ENCODE peak calls at places on chromosomes 5 and 9, in four cellular contexts. R, Z, O and G are unnamed samples.
A peak's percentile ranks its signal among the peaks of the same experiment; 100 is the strongest.

GRCh38 chr9:133656211-133657119 is 20.3 kb downstream of the DBH start:
- DNase-seq in Z (no peak), O (no peak), R (no peak), G (no peak)

GRCh38 chr9:34125681-34126206 is 754 bp downstream of the DCAF12 start:
- DNase-seq in Z (peak; percentile 48), R (peak; percentile 47), O (peak; percentile 5), G (no peak)

GRCh38 chr5:93607367-93608258 is 24.6 kb downstream of the NR2F1 start:
- DNase-seq in R (peak; percentile 58), Z (peak; percentile 45), O (peak; percentile 47), G (peak; percentile 44)

GRCh38 chr5:155475318-155475717 is 461.8 kb downstream of the KIF4B start:
- DNase-seq in O (no peak), Z (no peak), R (no peak), G (no peak)

GRCh38 chr5:143646961-143647360 is 165.0 kb upstream of the HMHB1 start:
- DNase-seq in O (no peak), R (no peak), Z (no peak), G (no peak)

GRCh38 chr5:162068412-162068811 is 839 bp downstream of the GABRG2 start:
- DNase-seq in R (peak; percentile 1), O (peak; percentile 54), Z (peak; percentile 69), G (no peak)

GRCh38 chr5:33840927-33841547 is 50.8 kb downstream of the ADAMTS12 start:
- DNase-seq in Z (no peak), R (no peak), O (no peak), G (no peak)

GRCh38 chr9:6855860-6856259 is 98.1 kb downstream of the KDM4C start:
- DNase-seq in Z (no peak), R (no peak), O (no peak), G (peak; percentile 18)

GRCh38 chr9:14353222-14354056 is 39.5 kb upstream of the NFIB start:
- DNase-seq in O (peak; percentile 73), R (peak; percentile 76), Z (peak; percentile 71), G (peak; percentile 90)

GRCh38 chr9:135167839-135168378 is 80.4 kb downstream of the OLFM1 start:
- DNase-seq in R (no peak), Z (no peak), O (no peak), G (no peak)

GRCh38 chr5:154107010-154107409 is 68.2 kb downstream of the MFAP3 start:
- DNase-seq in R (no peak), O (no peak), Z (no peak), G (no peak)

GRCh38 chr5:14706615-14707021 is 42.1 kb downstream of the OTULIN start:
- DNase-seq in R (peak; percentile 79), Z (peak; percentile 77), O (no peak), G (no peak)

GRCh38 chr5:73893813-73894212 is 267.8 kb downstream of the ARHGEF28 start:
- DNase-seq in Z (no peak), R (no peak), O (no peak), G (no peak)

GRCh38 chr9:105993921-105994715 is 299.8 kb downstream of the TMEM38B start:
- DNase-seq in O (no peak), Z (no peak), R (no peak), G (no peak)

GRCh38 chr5:53478411-53479044 is 1.9 kb upstream of the FST start:
- DNase-seq in O (peak; percentile 67), R (peak; percentile 68), Z (peak; percentile 72), G (peak; percentile 47)

GRCh38 chr9:93008457-93008856 is 50.0 kb upstream of the SUSD3 start:
- DNase-seq in O (no peak), R (no peak), Z (no peak), G (no peak)

GRCh38 chr5:151912360-151912759 is 12.3 kb downstream of the GLRA1 start:
- DNase-seq in Z (peak; percentile 30), O (no peak), R (no peak), G (no peak)

GRCh38 chr9:123073991-123074422 is 40.5 kb downstream of the GPR21 start:
- DNase-seq in O (no peak), Z (peak; percentile 53), R (peak; percentile 71), G (no peak)

GRCh38 chr9:138044485-138045383 is 167.2 kb downstream of the CACNA1B start:
- DNase-seq in O (no peak), R (no peak), Z (no peak), G (no peak)

GRCh38 chr5:77958642-77959315 is 182.6 kb upstream of the TBCA start:
- DNase-seq in R (no peak), Z (no peak), O (no peak), G (no peak)

GRCh38 chr9:96599298-96599697 is 20.3 kb downstream of the CDC14B start:
- DNase-seq in R (peak; percentile 74), Z (no peak), O (no peak), G (no peak)

GRCh38 chr5:139394654-139395566 is at the start of gene PROB1:
- DNase-seq in Z (no peak), O (no peak), R (no peak), G (no peak)

GRCh38 chr5:14443665-14444064 is 137.9 kb upstream of the OTULINL start:
- DNase-seq in Z (no peak), O (no peak), R (peak; percentile 67), G (no peak)

GRCh38 chr5:129474544-129474943 is 14.4 kb downstream of the ADAMTS19 start:
- DNase-seq in R (no peak), Z (no peak), O (no peak), G (no peak)

GRCh38 chr9:61634192-61634591 is 444.4 kb downstream of the SPATA31A7 start:
- DNase-seq in O (no peak), Z (no peak), R (no peak), G (no peak)

GRCh38 chr5:68239485-68239884 is 23.9 kb downstream of the PIK3R1 start:
- DNase-seq in Z (no peak), R (peak; percentile 96), O (no peak), G (no peak)

GRCh38 chr5:39076757-39077475 is 2.7 kb upstream of the RICTOR start:
- DNase-seq in O (peak; percentile 70), Z (peak; percentile 83), R (peak; percentile 48), G (no peak)

GRCh38 chr5:79202076-79202475 is 33.9 kb upstream of the JMY start:
- DNase-seq in R (peak; percentile 72), Z (peak; percentile 67), O (peak; percentile 32), G (no peak)

GRCh38 chr5:107968465-107968864 is 297.7 kb upstream of the EFNA5 start:
- DNase-seq in Z (no peak), O (no peak), R (peak; percentile 44), G (no peak)

GRCh38 chr9:133777111-133777791 is 39.1 kb upstream of the SARDH start:
- DNase-seq in R (no peak), Z (no peak), O (no peak), G (no peak)

GRCh38 chr9:116580853-116581252 is 106.3 kb upstream of the TRIM32 start:
- DNase-seq in R (peak; percentile 22), O (no peak), Z (no peak), G (no peak)

GRCh38 chr9:86557063-86557766 is 203.0 kb upstream of the TUT7 start:
- DNase-seq in R (peak; percentile 96), Z (peak; percentile 93), O (no peak), G (no peak)

GRCh38 chr5:180345781-180346180 is 7.4 kb downstream of the GFPT2 start:
- DNase-seq in R (no peak), O (no peak), Z (no peak), G (no peak)

GRCh38 chr5:130762031-130762430 is 403.0 kb downstream of the HINT1 start:
- DNase-seq in O (no peak), R (peak; percentile 36), Z (no peak), G (no peak)

GRCh38 chr9:116901260-116901659 is 214.2 kb downstream of the TRIM32 start:
- DNase-seq in O (no peak), Z (peak; percentile 27), R (no peak), G (no peak)

GRCh38 chr9:134222018-134222573 is 57.7 kb upstream of the RNU6ATAC start:
- DNase-seq in O (no peak), R (no peak), Z (no peak), G (no peak)

GRCh38 chr9:101580076-101580475 is 14.7 kb downstream of the PPP3R2 start:
- DNase-seq in R (no peak), Z (no peak), O (no peak), G (no peak)

GRCh38 chr5:41418220-41419031 is 92.0 kb downstream of the PLCXD3 start:
- DNase-seq in O (no peak), R (peak; percentile 88), Z (peak; percentile 75), G (no peak)